ENCODE peak calls at places on chromosomes 11 and 22, in six cellular contexts. I, A, N, C, Z and P are unnamed samples.

GRCh38 chr11:44556735-44557409 is 8.6 kb upstream of the CD82 start:
- DNase-seq in Z (no peak), C (no peak), A (peak), I (peak), N (no peak), P (no peak)

GRCh38 chr11:83895516-83895915 is 609.3 kb upstream of the CCDC90B start:
- DNase-seq in A (no peak), N (no peak), C (no peak), I (no peak), Z (no peak), P (no peak)

GRCh38 chr11:65014146-65014960 is at the start of gene ARL2:
- DNase-seq in C (peak), A (no peak), Z (peak), N (no peak), I (peak), P (no peak)

GRCh38 chr11:62880231-62880802 is 379 bp upstream of the SLC3A2 start:
- DNase-seq in A (peak), I (no peak), C (peak), Z (peak), N (no peak), P (no peak)

GRCh38 chr11:61162092-61162935 is 1.1 kb upstream of the VPS37C start:
- DNase-seq in Z (no peak), C (peak), N (no peak), I (no peak), A (peak), P (peak)

GRCh38 chr22:29306175-29306829 is at the start of gene GAS2L1:
- DNase-seq in A (peak), C (peak), Z (peak), I (no peak), N (no peak), P (no peak)

GRCh38 chr11:62556102-62556871 is 9.7 kb upstream of the AHNAK start:
- DNase-seq in Z (peak), I (peak), N (peak), C (no peak), A (peak), P (peak)

GRCh38 chr22:30310881-30311771 is 15.6 kb downstream of the TBC1D10A start:
- DNase-seq in I (no peak), Z (no peak), A (peak), C (no peak), N (no peak), P (no peak)

GRCh38 chr11:62535802-62536201 is 10.8 kb downstream of the AHNAK start:
- DNase-seq in A (no peak), C (no peak), Z (no peak), I (no peak), N (no peak), P (no peak)

GRCh38 chr11:76558891-76559290 is 111.7 kb downstream of the LRRC32 start:
- DNase-seq in C (no peak), Z (no peak), N (no peak), I (no peak), A (no peak), P (no peak)

GRCh38 chr11:60242607-60243292 is at the start of gene MS4A4E:
- DNase-seq in I (no peak), A (no peak), C (no peak), Z (no peak), N (no peak), P (no peak)

GRCh38 chr11:64207247-64208085 is 945 bp downstream of the FERMT3 start:
- DNase-seq in A (peak), C (no peak), Z (no peak), N (no peak), I (peak), P (no peak)

GRCh38 chr22:18954333-18954732 is 18.2 kb upstream of the PRODH start:
- DNase-seq in C (no peak), Z (peak), N (no peak), A (peak), I (peak), P (no peak)

GRCh38 chr22:19463491-19464469 is 15.2 kb downstream of the UFD1 start:
- DNase-seq in N (no peak), I (no peak), C (no peak), A (peak), Z (no peak), P (peak)

GRCh38 chr22:24094966-24095365 is 83.9 kb downstream of the CABIN1 start:
- DNase-seq in N (no peak), Z (no peak), I (no peak), C (peak), A (no peak), P (no peak)

GRCh38 chr11:68461284-68461861 is 821 bp downstream of the PPP6R3 start:
- DNase-seq in N (no peak), I (no peak), Z (no peak), A (no peak), C (peak), P (no peak)

GRCh38 chr11:6576471-6577373 is 26.7 kb downstream of the RRP8 start:
- DNase-seq in I (no peak), Z (no peak), A (peak), C (no peak), N (peak), P (no peak)

GRCh38 chr22:28018461-28018927 is 99.4 kb upstream of the PITPNB start:
- DNase-seq in I (no peak), Z (no peak), N (no peak), A (no peak), C (peak), P (no peak)

GRCh38 chr11:1827095-1827797 is 7.5 kb upstream of the SYT8 start:
- DNase-seq in A (peak), I (no peak), N (peak), Z (no peak), C (no peak), P (peak)

GRCh38 chr11:19513253-19513652 is 199.4 kb upstream of the NAV2 start:
- DNase-seq in Z (no peak), N (no peak), C (no peak), A (no peak), I (no peak), P (no peak)

GRCh38 chr22:30876925-30877553 is 91.5 kb downstream of the MORC2 start:
- DNase-seq in Z (no peak), I (no peak), N (no peak), C (no peak), A (no peak), P (no peak)

GRCh38 chr11:117647872-117648271 is 149.1 kb downstream of the DSCAML1 start:
- DNase-seq in I (no peak), Z (no peak), N (no peak), C (no peak), A (no peak), P (no peak)

GRCh38 chr11:1928038-1928890 is 8.8 kb downstream of the TNNT3 start:
- DNase-seq in A (no peak), Z (no peak), N (no peak), C (no peak), I (no peak), P (no peak)

GRCh38 chr11:122478986-122479385 is 176.5 kb upstream of the UBASH3B start:
- DNase-seq in N (no peak), C (no peak), A (no peak), I (no peak), Z (no peak), P (no peak)

GRCh38 chr22:20256562-20257473 is 11.3 kb downstream of the RTN4R start:
- DNase-seq in N (no peak), C (no peak), Z (no peak), A (no peak), I (no peak), P (no peak)